ENCODE peak calls at places on chromosomes 2 and 18, in seven cellular contexts. W, Y, G, P, F, B and R are unnamed samples.

GRCh38 chr18:9148239-9148552 is 11.6 kb downstream of the ANKRD12 start:
- DNase-seq in B (no peak), G (no peak), Y (no peak), P (no peak), W (no peak), F (no peak), R (no peak)

GRCh38 chr2:96091141-96091710 is 25.1 kb downstream of the ADRA2B start:
- DNase-seq in B (no peak), W (no peak), Y (no peak), P (no peak), G (no peak), F (peak), R (no peak)

GRCh38 chr2:202221873-202222272 is 16.5 kb downstream of the SUMO1 start:
- DNase-seq in Y (no peak), W (no peak), G (no peak), F (no peak), B (no peak), P (no peak), R (no peak)

GRCh38 chr18:55509631-55510372 is 78.2 kb downstream of the TCF4 start:
- DNase-seq in W (no peak), F (no peak), B (no peak), P (no peak), Y (no peak), G (no peak), R (no peak)

GRCh38 chr2:28658369-28658768 is 93.3 kb upstream of the PPP1CB start:
- DNase-seq in Y (no peak), G (no peak), P (no peak), W (no peak), B (no peak), F (no peak), R (no peak)

GRCh38 chr2:10242998-10243925 is 59.4 kb upstream of the HPCAL1 start:
- DNase-seq in P (no peak), G (no peak), Y (no peak), W (no peak), B (no peak), F (no peak), R (no peak)

GRCh38 chr2:108917526-108917925 is 71.5 kb downstream of the EDAR start:
- DNase-seq in F (no peak), P (no peak), W (no peak), B (no peak), G (no peak), Y (no peak), R (no peak)

GRCh38 chr2:41967426-41968181 is 80.2 kb upstream of the PKDCC start:
- DNase-seq in F (peak), B (no peak), W (no peak), G (peak), P (peak), Y (no peak), R (no peak)

GRCh38 chr2:84919885-84920580 is 14.6 kb downstream of the TMSB10 start:
- DNase-seq in W (no peak), Y (peak), F (no peak), G (no peak), P (peak), B (no peak), R (no peak)

GRCh38 chr2:159051656-159052055 is 83.2 kb downstream of the TANC1 start:
- DNase-seq in F (no peak), Y (no peak), G (no peak), W (no peak), P (no peak), B (no peak), R (no peak)